ENCODE peak calls at places on chromosomes 5 and 9, in six cellular contexts. X is left ventricle myocardium inferior, L is neuronal stem cell, S is H1, W is IMR-90, Q is GM23248. M is an unnamed sample.

GRCh38 chr9:126009047-126009446 is 261.9 kb downstream of the PBX3 start:
- DNase-seq in W (no peak), L (no peak), Q (no peak), S (no peak), X (no peak), M (no peak)

GRCh38 chr9:114287001-114287762 is 35.7 kb upstream of the ORM1 start:
- DNase-seq in S (no peak), X (peak; percentile 8), Q (no peak), W (no peak), L (no peak), M (peak; percentile 54)

GRCh38 chr9:137307255-137308101 is 5.4 kb upstream of the NRARP start:
- DNase-seq in S (no peak), X (peak; percentile 15), Q (no peak), W (no peak), L (no peak), M (peak; percentile 74)

GRCh38 chr5:135842737-135843136 is 8.3 kb downstream of the SLC25A48 start:
- DNase-seq in S (no peak), W (no peak), L (no peak), Q (no peak), X (no peak), M (no peak)

GRCh38 chr9:130692365-130692764 is 1.2 kb upstream of the EXOSC2 start:
- DNase-seq in W (no peak), L (peak; percentile 74), S (peak; percentile 62), Q (peak; percentile 30), X (no peak), M (no peak)

GRCh38 chr9:87853843-87854242 is 28.8 kb upstream of the SPATA31E1 start:
- DNase-seq in L (no peak), S (no peak), Q (no peak), W (no peak), X (no peak), M (no peak)

GRCh38 chr5:176391999-176392398 is 3.4 kb downstream of the HIGD2A start:
- DNase-seq in L (no peak), Q (no peak), S (no peak), X (no peak), W (no peak), M (peak; percentile 11)

GRCh38 chr5:137014731-137015130 is 484.4 kb downstream of the SPOCK1 start:
- DNase-seq in S (no peak), X (no peak), Q (no peak), W (no peak), L (no peak), M (no peak)

GRCh38 chr5:39605145-39605544 is 180.4 kb upstream of the DAB2 start:
- DNase-seq in S (no peak), X (no peak), L (no peak), Q (no peak), W (no peak), M (no peak)

GRCh38 chr5:27316283-27316675 is 277.9 kb upstream of the CDH9 start:
- DNase-seq in X (no peak), Q (peak; percentile 44), W (peak; percentile 86), S (no peak), L (no peak), M (no peak)

GRCh38 chr5:168552146-168552545 is 23.0 kb downstream of the FBLL1 start:
- DNase-seq in L (no peak), X (no peak), S (no peak), W (peak; percentile 97), Q (peak; percentile 75), M (no peak)

GRCh38 chr9:117782931-117783788 is 79.0 kb downstream of the TLR4 start:
- DNase-seq in X (peak; percentile 59), W (no peak), L (peak; percentile 64), S (peak; percentile 54), Q (peak; percentile 89), M (peak; percentile 85)

GRCh38 chr5:125896381-125896780 is 526.8 kb upstream of the GRAMD2B start:
- DNase-seq in S (no peak), Q (no peak), W (no peak), X (no peak), L (no peak), M (no peak)

GRCh38 chr5:3740546-3741371 is 145.1 kb downstream of the IRX1 start:
- DNase-seq in Q (no peak), X (no peak), S (no peak), W (no peak), L (no peak), M (no peak)

GRCh38 chr9:129656795-129657390 is 8.6 kb upstream of the PRRX2 start:
- DNase-seq in Q (peak; percentile 92), W (peak; percentile 85), S (no peak), X (no peak), L (no peak), M (no peak)

GRCh38 chr9:125682340-125682739 is 24.7 kb downstream of the MAPKAP1 start:
- DNase-seq in X (no peak), L (no peak), W (no peak), Q (no peak), S (no peak), M (no peak)

DNA sequence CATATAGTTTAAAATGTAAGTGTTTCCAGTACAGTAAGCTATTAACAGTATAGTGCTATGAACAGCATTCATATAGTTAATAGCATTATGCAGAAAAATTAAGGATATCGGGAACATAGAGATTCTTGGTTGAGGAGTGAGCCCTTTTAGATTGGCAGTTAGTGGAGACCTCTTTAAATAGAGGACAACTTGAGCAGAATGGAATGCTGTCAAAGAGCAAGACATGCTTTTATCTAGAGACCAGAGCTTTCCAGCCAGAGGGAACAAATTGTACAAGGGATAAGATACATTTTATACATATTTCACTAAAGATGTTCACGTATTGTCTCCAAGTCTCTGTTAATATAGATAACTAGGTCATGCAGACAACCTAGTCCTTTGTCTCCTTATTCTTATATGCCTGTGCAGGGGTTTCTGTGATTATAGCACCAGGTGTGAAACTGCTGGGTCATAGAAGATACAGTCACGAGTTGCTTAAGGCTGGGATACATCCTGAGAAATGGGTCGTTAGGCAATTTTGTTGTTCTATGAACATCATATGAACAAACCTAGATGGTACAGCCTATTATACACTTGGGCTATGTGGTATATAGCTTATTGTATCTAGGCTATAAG is 6.0 kb downstream of the IPO11 start:
- DNase-seq in X (no peak), W (no peak), S (no peak), L (no peak), Q (no peak), M (no peak)
- H3K4me1 ChIP-seq in X (peaks cover 48% of the 10 kb centered on the region), W (no peaks in the 10 kb centered on the region), S (no peaks in the 10 kb centered on the region), L (no peaks in the 10 kb centered on the region), Q (peaks cover 9% of the 10 kb centered on the region), M (no peaks in the 10 kb centered on the region)

GRCh38 chr5:189486-189885 is 1.8 kb upstream of the LRRC14B start:
- DNase-seq in W (no peak), X (no peak), S (no peak), L (no peak), Q (no peak), M (peak; percentile 35)

GRCh38 chr5:189976-190365 is 1.3 kb upstream of the LRRC14B start:
- DNase-seq in S (no peak), L (no peak), Q (no peak), W (no peak), X (no peak), M (peak; percentile 64)

GRCh38 chr5:191949-192690 is 825 bp downstream of the LRRC14B start:
- DNase-seq in X (no peak), Q (no peak), L (no peak), S (no peak), W (no peak), M (peak; percentile 47)

GRCh38 chr5:191036-191948 is at the start of gene LRRC14B:
- DNase-seq in L (no peak), X (peak; percentile 82), S (no peak), Q (no peak), W (no peak), M (peak; percentile 73)

GRCh38 chr5:190366-191035 is 794 bp upstream of the LRRC14B start:
- DNase-seq in W (no peak), X (no peak), S (no peak), L (no peak), Q (no peak), M (peak; percentile 75)
- H3K4me3 ChIP-seq in W (no peak overlapping the region), X (peak overlapping the region; percentile 69), S (no peak overlapping the region), L (no peak overlapping the region), Q (no peak overlapping the region), M (no peak overlapping the region)

DNA sequence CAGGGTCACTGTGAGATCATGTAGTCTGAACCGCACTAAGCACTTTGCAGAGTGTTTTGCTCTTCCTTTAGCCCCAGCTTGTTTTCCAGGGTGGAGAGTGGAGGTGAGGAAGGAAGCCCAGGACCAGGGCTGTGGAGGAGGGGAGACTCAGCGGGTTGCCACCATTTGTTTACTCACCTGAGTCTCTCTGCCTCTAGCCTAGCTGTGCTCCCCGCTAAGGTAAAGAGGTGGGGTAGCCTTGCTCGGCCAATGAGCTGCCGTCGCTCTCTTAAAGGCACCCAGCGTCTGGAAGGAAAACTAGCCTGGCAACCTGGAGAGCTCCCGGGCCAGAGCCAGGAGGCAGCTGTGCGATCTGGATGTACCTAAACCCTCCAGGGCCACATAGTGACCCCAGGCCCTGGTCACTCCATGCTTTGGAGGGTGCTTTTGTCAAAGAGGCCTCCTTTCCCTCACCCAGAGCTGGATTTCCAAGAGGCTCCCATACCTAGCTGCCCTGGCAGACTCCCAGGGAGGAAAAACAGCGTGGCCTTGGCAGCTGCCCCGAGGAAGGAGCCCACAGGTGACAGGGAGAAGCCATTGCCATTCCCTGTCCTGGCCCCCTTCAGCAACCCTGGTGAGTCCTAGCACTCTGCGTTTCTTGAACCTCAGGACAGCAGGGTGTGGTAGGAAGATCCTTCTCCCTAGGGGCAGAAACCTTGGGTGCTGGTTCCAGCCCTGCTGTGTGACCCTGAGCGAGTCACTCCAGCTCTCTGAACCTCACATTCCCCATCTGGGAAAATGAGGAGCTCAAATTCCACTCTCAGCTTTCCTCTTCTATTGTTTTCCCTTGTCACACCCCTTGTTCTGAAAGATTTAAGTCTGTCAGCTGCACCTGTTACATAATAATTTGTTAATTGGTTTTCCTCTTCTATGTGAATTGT is 42.4 kb upstream of the LARP1 start:
- DNase-seq in L (no peak), X (no peak), Q (no peak), S (peak; percentile 86), W (no peak), M (no peak)
- H3K27ac ChIP-seq in L (no peak overlapping the region), X (no peak overlapping the region), Q (no peak overlapping the region), S (peak overlapping the region; percentile 53), W (no peak overlapping the region), M (no peak overlapping the region)

DNA sequence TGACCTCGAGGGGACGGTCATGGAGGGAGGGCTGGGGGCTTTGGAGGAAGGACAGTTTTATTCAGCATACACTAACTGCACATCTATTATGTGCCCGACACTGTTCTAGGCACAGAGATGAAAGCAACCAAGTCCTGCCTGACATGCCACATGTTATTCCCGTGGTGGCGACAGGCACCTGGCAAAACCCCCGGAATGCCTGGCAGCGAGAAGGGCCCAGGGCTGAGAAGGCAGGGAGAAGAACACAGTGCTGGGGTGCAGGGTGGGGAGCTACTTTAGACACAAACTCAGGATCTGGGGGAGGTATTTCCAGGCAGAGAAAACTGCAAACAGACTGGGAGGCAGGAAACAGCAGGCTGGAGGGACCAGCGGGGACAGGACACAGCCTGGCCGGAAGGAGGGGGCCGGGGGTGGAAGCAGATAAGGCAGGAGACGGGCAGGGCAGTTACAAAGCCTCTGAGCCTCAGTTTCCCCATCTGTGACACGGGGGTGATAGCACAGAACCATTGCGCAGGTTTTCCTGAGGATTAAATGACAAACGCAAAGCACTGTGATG is 77.7 kb downstream of the STK10 start:
- DNase-seq in X (no peak), L (no peak), W (no peak), S (no peak), Q (no peak), M (no peak)
- H3K4me1 ChIP-seq in X (peaks cover 61% of the 10 kb centered on the region), L (peaks cover 10% of the 10 kb centered on the region), W (peaks cover 21% of the 10 kb centered on the region), S (peaks cover 2% of the 10 kb centered on the region), Q (peaks cover 32% of the 10 kb centered on the region), M (no peaks in the 10 kb centered on the region)